ENCODE peak calls at places on chromosomes 4 and X, in ten cellular contexts. X, J, L, N, Q, R, I, Y, W and M are unnamed samples. For H3K4me1, the result is how much of the 10 kb centered on the place peaks cover.

GRCh38 chrX:149993989-149994388 is 55.7 kb upstream of the EOLA2 start:
- DNase-seq in Q (no peak), R (no peak), X (no peak), J (no peak), W (no peak), Y (no peak), I (no peak), L (no peak), N (no peak), M (no peak)

GRCh38 chr4:111632752-111633151 is 512.5 kb upstream of the FAM241A start:
- DNase-seq in Q (no peak), J (no peak), L (no peak), I (no peak), W (no peak), R (no peak), X (peak), Y (peak), N (no peak), M (no peak)

GRCh38 chrX:20217279-20217678 is 49.4 kb downstream of the RPS6KA3 start:
- DNase-seq in I (no peak), L (no peak), J (no peak), W (no peak), R (peak), N (no peak), Q (no peak), X (peak), Y (peak), M (no peak)

GRCh38 chrX:67544871-67545771 is 1.3 kb downstream of the AR start:
- DNase-seq in X (no peak), W (peak), Q (peak), I (no peak), Y (peak), N (peak), L (no peak), R (peak), J (peak), M (peak)

GRCh38 chr4:122131562-122132157 is 20.5 kb upstream of the BLTP1 start:
- DNase-seq in L (no peak), J (no peak), Y (no peak), Q (no peak), I (no peak), R (no peak), N (no peak), W (no peak), X (no peak), M (no peak)

GRCh38 chrX:74118503-74118902 is 185.5 kb upstream of the ZCCHC13 start:
- DNase-seq in N (no peak), W (no peak), L (no peak), Y (no peak), R (no peak), X (peak), Q (no peak), I (no peak), J (no peak), M (no peak)

GRCh38 chrX:54597728-54598127 is 67.7 kb downstream of the GNL3L start:
- DNase-seq in N (no peak), W (no peak), Q (no peak), J (no peak), X (no peak), L (no peak), Y (no peak), I (no peak), R (no peak), M (no peak)

GRCh38 chrX:9657590-9658256 is 107.9 kb downstream of the GPR143 start:
- DNase-seq in L (no peak), Q (no peak), Y (no peak), J (no peak), I (no peak), X (no peak), R (no peak), N (no peak), W (no peak), M (no peak)

GRCh38 chrX:135516376-135516775 is 4.1 kb upstream of the INTS6L start:
- DNase-seq in W (peak), Y (no peak), L (no peak), X (no peak), I (no peak), J (no peak), N (no peak), R (no peak), Q (no peak), M (no peak)

GRCh38 chrX:11137543-11138139 is 26.5 kb downstream of the HCCS start:
- DNase-seq in Q (no peak), J (no peak), W (peak), N (no peak), L (no peak), R (peak), I (no peak), Y (peak), X (peak), M (no peak)

GRCh38 chr4:8394125-8394524 is 46.4 kb downstream of the ACOX3 start:
- DNase-seq in Y (peak), Q (no peak), W (peak), I (peak), R (peak), N (no peak), J (no peak), L (peak), X (no peak), M (peak)

GRCh38 chr4:36402008-36402758 is 120.8 kb downstream of the DTHD1 start:
- DNase-seq in N (no peak), R (no peak), Y (no peak), X (no peak), Q (no peak), J (no peak), L (no peak), I (no peak), W (no peak), M (no peak)

GRCh38 chr4:87974856-87975462 is 555 bp upstream of the SPP1 start:
- DNase-seq in N (peak), Q (no peak), R (no peak), L (no peak), X (peak), W (no peak), J (no peak), Y (peak), I (no peak), M (no peak)

GRCh38 chr4:159012381-159012780 is 90.5 kb upstream of the RAPGEF2 start:
- DNase-seq in X (peak), W (no peak), R (no peak), N (no peak), Y (peak), L (no peak), I (no peak), J (no peak), Q (no peak), M (no peak)

GRCh38 chrX:13768939-13769338 is 34.4 kb downstream of the OFD1 start:
- DNase-seq in R (no peak), I (no peak), Y (no peak), N (no peak), W (no peak), Q (no peak), L (no peak), J (no peak), X (no peak), M (no peak)

GRCh38 chr4:120915311-120915710 is 7.2 kb downstream of the PRDM5 start:
- DNase-seq in N (no peak), Q (no peak), R (no peak), Y (no peak), W (no peak), X (no peak), J (no peak), L (no peak), I (no peak), M (no peak)

GRCh38 chr4:15130441-15130840 is 128.2 kb downstream of the CPEB2 start:
- DNase-seq in N (no peak), Q (no peak), Y (no peak), I (no peak), R (no peak), J (no peak), X (no peak), W (no peak), L (no peak), M (no peak)

GRCh38 chrX:136861877-136862276 is 18.6 kb downstream of the RBMX start:
- DNase-seq in J (no peak), W (no peak), Y (no peak), I (no peak), Q (no peak), R (no peak), N (no peak), L (no peak), X (no peak), M (no peak)

GRCh38 chr4:82431831-82432230 is 1.4 kb downstream of the ENOPH1 start:
- DNase-seq in R (no peak), W (no peak), Q (no peak), X (no peak), I (no peak), Y (no peak), N (no peak), J (no peak), L (no peak), M (no peak)

GRCh38 chrX:136195247-136195646 is 47.9 kb downstream of the FHL1 start:
- DNase-seq in W (no peak), X (no peak), I (no peak), J (no peak), L (no peak), R (no peak), Q (no peak), Y (no peak), N (no peak), M (no peak)

GRCh38 chr4:149264093-149264733 is 551.4 kb downstream of the IQCM start:
- DNase-seq in L (peak), Q (no peak), I (no peak), J (no peak), Y (peak), W (peak), R (peak), N (no peak), X (peak), M (no peak)

GRCh38 chrX:7146026-7146702 is 1.3 kb upstream of the STS start:
- DNase-seq in I (no peak), Q (no peak), N (no peak), J (no peak), R (no peak), L (no peak), Y (no peak), X (no peak), W (no peak), M (no peak)

GRCh38 chr4:20037745-20038144 is 214.0 kb upstream of the SLIT2 start:
- DNase-seq in N (no peak), X (no peak), R (no peak), L (no peak), I (no peak), Q (no peak), W (no peak), Y (no peak), J (no peak), M (no peak)

GRCh38 chrX:1477801-1478458 is 25.2 kb upstream of the ASMTL start:
- DNase-seq in I (no peak), W (no peak), J (no peak), Y (no peak), Q (no peak), R (no peak), L (no peak), X (no peak), N (no peak), M (no peak)

GRCh38 chr4:183876268-183876934 is 28.7 kb upstream of the STOX2 start:
- DNase-seq in N (peak), W (no peak), X (peak), R (peak), L (peak), Q (peak), Y (peak), I (peak), J (peak), M (peak)

GRCh38 chr4:148962539-148963290 is 520.5 kb upstream of the NR3C2 start:
- DNase-seq in L (no peak), Q (no peak), I (no peak), N (no peak), X (peak), R (no peak), W (no peak), Y (peak), J (no peak), M (no peak)

GRCh38 chrX:6793000-6793399 is 258.1 kb upstream of the VCX3A start:
- DNase-seq in I (no peak), Q (no peak), X (no peak), Y (no peak), R (no peak), W (no peak), N (no peak), L (no peak), J (no peak), M (no peak)

GRCh38 chr4:83022724-83023427 is 12.1 kb upstream of the COPS4 start:
- DNase-seq in N (no peak), R (no peak), W (no peak), I (no peak), Q (no peak), Y (peak), X (no peak), J (no peak), L (no peak), M (no peak)

GRCh38 chr4:149884046-149884445 is 68.4 kb upstream of the IQCM start:
- DNase-seq in N (peak), X (no peak), R (no peak), W (no peak), I (no peak), J (no peak), Y (no peak), L (peak), Q (no peak), M (no peak)

GRCh38 chrX:152960115-152960514 is 33.8 kb downstream of the PNMA5 start:
- DNase-seq in X (peak), I (no peak), R (no peak), L (no peak), Y (no peak), Q (no peak), W (no peak), N (no peak), J (no peak), M (no peak)

GRCh38 chr4:188295899-188296298 is 156.7 kb downstream of the TRIML1 start:
- DNase-seq in W (no peak), J (no peak), X (no peak), L (no peak), I (no peak), Q (no peak), R (no peak), Y (peak), N (no peak), M (no peak)

GRCh38 chr4:25677157-25677556 is 21.5 kb downstream of the SLC34A2 start:
- DNase-seq in Y (no peak), X (no peak), W (no peak), I (no peak), J (no peak), R (no peak), N (no peak), Q (no peak), L (no peak), M (no peak)

GRCh38 chrX:24859211-24859841 is 156.4 kb downstream of the ARX start:
- DNase-seq in X (no peak), I (no peak), Q (no peak), J (no peak), Y (no peak), W (peak), L (no peak), N (no peak), R (no peak), M (no peak)

DNA sequence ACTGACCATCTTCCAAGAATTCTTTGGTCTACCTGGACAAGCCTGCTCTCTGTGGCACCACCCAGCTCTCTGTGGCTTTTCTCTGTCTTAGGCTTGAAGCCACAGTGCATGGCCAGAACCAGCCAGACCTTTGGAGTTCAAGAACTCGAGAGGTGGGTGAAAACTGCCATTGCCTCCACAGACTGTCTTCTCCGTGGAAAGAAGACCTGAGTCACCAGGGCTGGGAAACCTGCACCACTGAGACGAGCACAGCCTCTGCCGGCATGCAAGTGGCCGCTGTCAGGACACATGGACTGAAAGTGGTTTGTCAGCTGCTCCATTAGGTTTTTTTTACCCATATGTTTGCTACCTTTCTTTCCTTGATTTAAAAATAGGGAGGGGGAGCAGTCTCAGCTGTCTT is 74.5 kb downstream of the MGST2 start:
- DNase-seq in Y (no peak), J (no peak), X (no peak), Q (no peak), L (peak), I (no peak), R (no peak), W (no peak), N (no peak), M (no peak)
- H3K4me1 ChIP-seq in Y (under half), J (under half), X (under half), Q (under half), L (under half), I (under half), R (under half), W (under half), N (under half), M (under half)

DNA sequence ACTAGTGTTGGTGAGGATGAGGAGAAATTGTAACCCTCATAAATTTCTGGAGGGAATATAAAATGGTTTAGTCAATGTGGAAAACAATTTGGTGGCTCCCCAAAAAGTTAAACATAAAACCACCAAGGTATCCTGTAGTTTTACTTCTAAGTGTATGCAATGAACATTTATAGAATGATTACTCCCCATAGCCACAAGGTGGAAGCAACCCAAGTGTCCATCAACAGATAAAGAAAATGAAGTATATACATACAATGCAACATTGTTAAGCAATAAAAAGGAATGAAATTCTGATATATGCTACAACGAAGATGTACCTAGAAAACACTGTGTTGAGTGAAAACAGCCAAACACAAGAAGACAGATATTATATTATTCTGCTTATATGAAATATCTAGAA is 569.1 kb upstream of the GRID2 start:
- DNase-seq in R (no peak), Y (no peak), J (no peak), I (no peak), W (no peak), N (no peak), L (no peak), Q (no peak), X (peak), M (no peak)
- TF ChIP-seq CTCF in R (peak), Y (no peak), J (no peak), I (no peak), W (peak), N (no peak), L (no peak), Q (no peak), X (peak), M (no peak)

GRCh38 chrX:2697741-2698294 is 6.7 kb downstream of the CD99 start:
- DNase-seq in R (no peak), Q (no peak), N (no peak), Y (peak), I (no peak), L (no peak), W (no peak), X (no peak), J (no peak), M (no peak)
- H3K4me1 ChIP-seq in R (under half), Q (half or more), N (under half), Y (under half), I (half or more), L (half or more), W (under half), X (under half), J (half or more), M (under half)

GRCh38 chr4:165700855-165701254 is 172.2 kb upstream of the TLL1 start:
- DNase-seq in Y (no peak), Q (no peak), R (no peak), J (no peak), I (no peak), X (peak), W (no peak), N (no peak), L (no peak), M (no peak)
- TF ChIP-seq CTCF in Y (no peak), Q (peak), R (peak), J (no peak), I (no peak), X (peak), W (peak), N (peak), L (peak), M (no peak)

GRCh38 chrX:107686792-107687191 is 58.5 kb downstream of the PRPS1 start:
- DNase-seq in X (no peak), Q (no peak), R (no peak), I (no peak), Y (peak), N (no peak), J (no peak), W (no peak), L (no peak), M (no peak)

GRCh38 chrX:107686026-107686425 is 57.7 kb downstream of the PRPS1 start:
- DNase-seq in I (no peak), R (no peak), N (no peak), Q (no peak), Y (no peak), X (no peak), W (no peak), L (no peak), J (no peak), M (no peak)

GRCh38 chrX:107684956-107685385 is 56.7 kb downstream of the PRPS1 start:
- DNase-seq in Q (peak), N (peak), R (peak), J (peak), I (peak), W (no peak), L (peak), X (no peak), Y (no peak), M (peak)

GRCh38 chrX:107683124-107683895 is 55.0 kb downstream of the PRPS1 start:
- DNase-seq in Y (no peak), J (no peak), X (no peak), I (peak), Q (no peak), W (no peak), N (no peak), L (no peak), R (peak), M (peak)

DNA sequence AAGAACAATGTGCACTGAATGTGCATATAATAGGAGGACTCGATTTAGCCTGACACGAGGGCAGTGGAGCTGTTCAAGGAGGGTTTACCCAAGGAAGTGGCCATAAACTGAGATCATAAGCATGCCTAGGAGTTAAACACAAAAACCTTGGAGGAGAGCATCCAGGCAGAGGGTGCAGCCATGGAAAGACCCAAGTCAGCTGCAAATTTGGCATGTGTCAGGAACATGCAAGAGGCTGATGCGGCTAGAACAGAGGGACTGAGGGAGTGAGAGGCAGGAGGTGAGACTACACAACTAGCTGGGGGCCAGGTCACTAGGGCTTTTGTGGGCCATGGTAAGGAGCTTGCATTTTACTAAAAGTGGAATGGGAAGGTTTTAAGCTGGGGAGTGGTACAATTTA is 55.6 kb downstream of the PRPS1 start:
- DNase-seq in Q (no peak), N (no peak), Y (no peak), J (no peak), X (no peak), I (no peak), R (no peak), L (no peak), W (no peak), M (peak)
- H3K4me1 ChIP-seq in Q (half or more), N (under half), Y (under half), J (half or more), X (under half), I (under half), R (under half), L (under half), W (under half), M (under half)

DNA sequence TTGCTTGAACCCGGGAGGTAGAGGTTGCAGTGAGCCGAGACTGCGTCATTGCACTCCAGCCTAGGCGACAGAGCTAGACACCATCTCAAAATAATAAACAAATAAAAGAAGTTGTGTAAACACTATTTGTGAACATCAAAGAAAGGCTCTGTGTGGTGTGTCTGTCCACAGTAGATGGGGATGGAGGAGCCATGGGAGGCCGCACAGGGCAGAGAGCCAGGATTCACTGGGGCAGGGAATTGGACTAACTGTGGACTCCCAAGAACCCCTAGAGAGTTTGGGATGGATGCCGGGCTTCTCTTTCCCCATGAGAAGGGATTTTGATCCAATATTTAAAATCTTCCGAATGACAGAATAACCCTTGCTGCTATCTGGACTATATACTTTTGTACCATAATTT is 26.5 kb downstream of the TBC1D1 start:
- DNase-seq in I (no peak), W (no peak), L (peak), X (no peak), Q (no peak), Y (no peak), R (no peak), N (no peak), J (no peak), M (no peak)
- TF ChIP-seq CTCF in I (no peak), W (no peak), L (no peak), X (no peak), Q (no peak), Y (no peak), R (no peak), N (no peak), J (no peak), M (no peak)